ENCODE peak calls at places on chromosomes 7 and 10, in seven cellular contexts. B is kidney, P is left ventricle myocardium inferior, X is choroid plexus epithelial cell, A is astrocyte of the cerebellum, V is uterus, H is epithelial cell of esophagus. U is an unnamed sample.

GRCh38 chr7:47875998-47876744 is 72.1 kb downstream of the PKD1L1 start:
- DNase-seq in H (no peak), A (no peak), V (no peak), X (no peak), P (no peak), B (no peak), U (no peak)

GRCh38 chr10:18649364-18649959 is 1.9 kb downstream of the NSUN6 start:
- DNase-seq in V (no peak), X (no peak), B (no peak), H (no peak), A (no peak), P (no peak), U (no peak)

GRCh38 chr10:110147961-110148360 is 59.4 kb upstream of the MXI1 start:
- DNase-seq in V (no peak), X (no peak), H (peak; percentile 19), A (no peak), P (no peak), B (peak; percentile 56), U (no peak)

GRCh38 chr7:69738396-69738889 is 140.2 kb downstream of the AUTS2 start:
- DNase-seq in B (no peak), V (no peak), H (no peak), P (no peak), X (peak; percentile 26), A (peak; percentile 60), U (no peak)

GRCh38 chr10:7915923-7916322 is 97.6 kb downstream of the TAF3 start:
- DNase-seq in P (no peak), V (no peak), X (peak; percentile 78), H (peak; percentile 11), B (no peak), A (peak; percentile 54), U (no peak)

GRCh38 chr10:93068411-93069244 is 5.1 kb upstream of the CYP26A1 start:
- DNase-seq in V (no peak), B (peak; percentile 52), H (peak; percentile 46), P (no peak), A (no peak), X (peak; percentile 48), U (no peak)

GRCh38 chr7:77330169-77330882 is 85.8 kb downstream of the GSAP start:
- DNase-seq in P (no peak), V (no peak), X (no peak), A (no peak), H (peak; percentile 51), B (no peak), U (no peak)

GRCh38 chr10:15265076-15265475 is 96.6 kb upstream of the NMT2 start:
- DNase-seq in B (no peak), P (no peak), X (peak; percentile 23), A (no peak), H (no peak), V (no peak), U (no peak)

GRCh38 chr10:101244321-101245050 is 15.2 kb upstream of the LBX1 start:
- DNase-seq in H (peak; percentile 43), P (no peak), A (no peak), B (no peak), V (no peak), X (peak; percentile 49), U (no peak)

GRCh38 chr7:3300221-3300650 is 816 bp upstream of the SDK1 start:
- DNase-seq in P (no peak), B (peak; percentile 75), A (no peak), H (no peak), V (peak; percentile 17), X (no peak), U (no peak)

GRCh38 chr10:74837750-74838149 is 11.3 kb downstream of the KAT6B start:
- DNase-seq in X (no peak), P (no peak), H (no peak), A (no peak), V (no peak), B (no peak), U (no peak)

GRCh38 chr10:47033081-47033480 is 121.9 kb downstream of the PTPN20 start:
- DNase-seq in V (peak; percentile 4), B (no peak), X (no peak), P (no peak), H (no peak), A (no peak), U (no peak)

GRCh38 chr10:47030191-47030698 is 119.0 kb downstream of the PTPN20 start:
- DNase-seq in A (no peak), B (no peak), X (no peak), P (no peak), H (no peak), V (peak; percentile 9), U (no peak)

GRCh38 chr10:47031953-47032465 is 120.8 kb downstream of the PTPN20 start:
- DNase-seq in H (peak; percentile 21), V (peak; percentile 37), A (no peak), B (no peak), X (peak; percentile 44), P (no peak), U (no peak)

GRCh38 chr10:47029181-47029971 is 118.1 kb downstream of the PTPN20 start:
- DNase-seq in X (no peak), H (no peak), V (peak; percentile 5), B (no peak), P (no peak), A (no peak), U (no peak)

GRCh38 chr10:47031251-47031952 is 120.2 kb downstream of the PTPN20 start:
- DNase-seq in B (no peak), P (no peak), H (peak; percentile 24), A (no peak), V (peak; percentile 52), X (no peak), U (no peak)
- TF ChIP-seq CTCF in B (no peak), P (no peak), H (peak; percentile 3), A (no peak), V (no peak), X (peak; percentile 24), U (peak; percentile 34)

DNA sequence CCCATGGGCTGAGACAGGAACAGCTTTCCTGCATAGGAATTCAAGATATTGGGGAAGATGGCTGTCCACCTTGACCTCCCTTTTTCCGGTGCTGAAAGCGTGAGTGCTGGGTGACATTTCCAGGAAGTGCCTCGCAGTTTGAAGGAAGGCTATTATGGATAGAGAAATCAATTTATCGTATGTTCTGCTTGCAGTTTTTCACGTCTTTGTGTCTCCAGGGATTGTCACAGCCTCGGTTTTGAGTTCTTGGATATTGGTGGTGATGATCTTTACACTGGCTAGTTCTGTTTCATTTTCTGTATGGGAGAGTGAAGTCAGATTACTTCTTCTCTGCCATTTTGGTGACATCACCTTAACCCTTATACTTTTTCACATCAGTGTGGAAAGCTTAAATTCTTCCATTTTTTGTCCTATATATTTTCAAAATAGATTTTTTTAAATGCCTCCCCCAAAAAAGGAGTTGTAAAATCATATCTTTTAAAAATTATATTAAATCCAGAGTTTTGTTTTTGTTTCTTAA is 102.5 kb upstream of the APBB1IP start:
- DNase-seq in X (no peak), A (no peak), H (no peak), B (no peak), V (no peak), P (no peak), U (no peak)
- H3K4me3 ChIP-seq in X (no peak overlapping the region), A (no peak overlapping the region), H (no peak overlapping the region), B (no peak overlapping the region), V (no peak overlapping the region), P (peak overlapping the region; percentile 33), U (peak overlapping the region; percentile 33)

DNA sequence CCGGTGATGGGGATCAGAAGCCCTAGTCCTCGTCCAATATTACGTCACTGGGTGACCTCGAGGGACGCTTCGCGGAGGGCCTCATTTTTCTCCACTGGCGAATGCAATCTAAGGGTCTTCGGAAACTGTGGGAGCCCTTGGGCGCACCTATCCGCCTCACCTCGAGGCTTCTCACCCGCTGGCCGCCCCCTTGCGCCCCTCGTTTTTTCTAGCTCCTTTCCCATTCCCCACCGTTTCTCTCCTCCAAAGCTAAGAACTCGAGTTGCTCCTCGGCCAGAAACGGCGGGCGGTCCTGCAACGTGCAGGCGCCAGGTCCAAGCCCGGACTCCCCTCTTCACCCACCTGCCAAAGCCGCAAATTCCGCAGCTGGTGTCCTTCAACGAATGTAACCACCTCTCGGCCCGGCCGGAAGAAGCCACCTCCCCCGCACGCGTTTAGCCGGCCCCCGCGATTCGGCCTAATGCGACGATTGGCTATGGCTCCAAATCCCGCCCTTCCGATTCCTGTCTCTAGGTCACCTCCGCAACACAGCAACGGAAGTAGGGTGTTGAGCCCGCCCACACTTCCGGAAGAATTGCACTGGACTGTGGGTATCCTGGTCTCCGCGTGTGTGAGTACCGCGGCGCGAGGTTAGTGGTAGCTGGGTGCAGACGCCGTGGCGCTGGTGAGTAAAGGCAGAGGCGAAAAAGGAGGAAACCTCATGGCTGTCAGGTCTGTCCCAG is at the start of the genes ATP5MK and PDCD11:
- DNase-seq in X (peak; percentile 99), V (peak; percentile 97), A (peak; percentile 96), P (peak; percentile 98), B (peak; percentile 98), H (peak; percentile 99), U (peak; percentile 87)
- TF ChIP-seq CTCF in X (peak; percentile 43), V (peak; percentile 14), A (peak; percentile 27), P (peak; percentile 31), B (no peak), H (peak; percentile 23), U (peak; percentile 34)

DNA sequence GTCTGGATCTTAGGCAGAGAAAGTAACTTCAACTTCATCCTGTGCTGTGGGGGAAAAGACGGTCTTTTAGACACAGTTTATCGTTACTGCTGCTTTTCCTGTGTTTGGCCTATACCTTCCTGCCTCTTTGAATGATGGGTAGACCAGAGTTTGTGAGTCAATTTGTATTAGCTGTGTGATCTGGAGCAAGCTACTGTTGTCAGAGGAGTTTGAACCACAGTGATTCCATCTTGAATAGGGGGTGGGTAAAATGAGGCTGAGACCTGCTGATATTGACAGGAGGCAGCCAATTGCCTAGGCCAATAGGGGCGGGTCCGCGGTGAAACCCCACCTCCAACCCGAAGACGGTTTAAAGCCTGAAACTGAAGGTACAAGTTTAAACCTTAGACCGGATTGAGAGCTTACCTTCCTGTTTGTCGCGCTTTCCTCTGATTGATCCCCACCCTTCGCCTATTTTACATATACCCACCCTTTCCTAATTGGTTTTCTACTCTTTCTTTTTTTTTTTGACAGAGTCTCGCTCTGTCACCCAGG is 35.8 kb upstream of the EIF4H start:
- DNase-seq in V (no peak), B (no peak), P (no peak), X (no peak), H (no peak), A (no peak), U (no peak)
- H3K4me3 ChIP-seq in V (no peak overlapping the region), B (no peak overlapping the region), P (no peak overlapping the region), X (no peak overlapping the region), H (no peak overlapping the region), A (no peak overlapping the region), U (no peak overlapping the region)

GRCh38 chr10:106268000-106268399 is 896.5 kb downstream of the SORCS1 start:
- DNase-seq in B (no peak), V (no peak), P (no peak), A (no peak), X (no peak), H (no peak), U (no peak)

GRCh38 chr10:106267591-106267990 is 896.9 kb downstream of the SORCS1 start:
- DNase-seq in X (no peak), P (no peak), H (no peak), B (no peak), A (no peak), V (no peak), U (no peak)

GRCh38 chr10:106271237-106271636 is 893.3 kb downstream of the SORCS1 start:
- DNase-seq in P (no peak), V (no peak), X (no peak), H (no peak), A (no peak), B (no peak), U (no peak)
- TF ChIP-seq CTCF in P (no peak), V (no peak), X (peak; percentile 33), H (peak; percentile 26), A (no peak), B (no peak), U (peak; percentile 23)

U was measured in epithelial cell of proximal tubule.